ENCODE peak calls at places on chromosome 10, in ten cellular contexts. E is fibroblast of the conjunctiva; I is T-helper 2 cell; H is activated CD4-positive, alpha-beta T cell treated with anti-CD3 and anti-CD28 coated beads, Interleukin-2, amount 10 ng/mL, durations not matched to agents 7 days and 5 days; K is stimulated activated CD4-positive, alpha-beta T cell treated with anti-CD3 and anti-CD28 coated beads, Interleukin-1b, Interleukin-23, amount 100 ng/mL, for 24 hours; D is cardiac fibroblast; J is ACHN; M is ureter; S is WTC11; C is neuronal stem cell. Q is an unnamed sample.

GRCh38 chr10:13803566-13804554 is 217.1 kb downstream of the PRPF18 start:
- DNase-seq in E (no peak), I (no peak), H (no peak), K (no peak), D (peak; percentile 43), J (no peak), M (no peak), S (no peak), C (no peak), Q (no peak)

GRCh38 chr10:1663226-1663625 is 74.1 kb downstream of the ADARB2 start:
- DNase-seq in E (no peak), I (no peak), H (no peak), K (no peak), D (no peak), J (no peak), M (no peak), S (no peak), C (no peak), Q (no peak)

GRCh38 chr10:96017227-96017687 is 26.1 kb upstream of the CCNJ start:
- DNase-seq in E (peak; percentile 37), I (no peak), H (peak; percentile 63), K (peak; percentile 2), D (peak; percentile 72), J (peak; percentile 74), M (no peak), S (peak; percentile 29), C (peak; percentile 38), Q (peak; percentile 80)

GRCh38 chr10:98134117-98134430 is 383 bp upstream of the R3HCC1L start:
- DNase-seq in E (no peak), I (no peak), H (no peak), K (no peak), D (no peak), J (no peak), M (no peak), S (no peak), C (peak; percentile 4), Q (no peak)

GRCh38 chr10:97861351-97861750 is 11.7 kb downstream of the GOLGA7B start:
- DNase-seq in E (peak; percentile 12), I (no peak), H (no peak), K (no peak), D (peak; percentile 41), J (peak; percentile 90), M (no peak), S (no peak), C (no peak), Q (no peak)

GRCh38 chr10:93039721-93040120 is 20.9 kb upstream of the CYP26C1 start:
- DNase-seq in E (peak; percentile 10), I (no peak), H (peak; percentile 11), K (no peak), D (peak; percentile 74), J (peak; percentile 57), M (no peak), S (no peak), C (no peak), Q (peak; percentile 31)

GRCh38 chr10:102775201-102775972 is 31.6 kb downstream of the WBP1L start:
- DNase-seq in E (no peak), I (no peak), H (no peak), K (no peak), D (peak; percentile 67), J (no peak), M (peak; percentile 70), S (no peak), C (no peak), Q (no peak)

GRCh38 chr10:100520811-100521210 is 1.1 kb upstream of the SEC31B start:
- DNase-seq in E (no peak), I (no peak), H (no peak), K (no peak), D (peak; percentile 65), J (no peak), M (no peak), S (no peak), C (no peak), Q (peak; percentile 67)

GRCh38 chr10:59880976-59881510 is 25.3 kb downstream of the CCDC6 start:
- DNase-seq in E (no peak), I (no peak), H (peak; percentile 42), K (peak; percentile 43), D (no peak), J (no peak), M (no peak), S (no peak), C (no peak), Q (no peak)

GRCh38 chr10:119391430-119392313 is 150.8 kb downstream of the RGS10 start:
- DNase-seq in E (no peak), I (no peak), H (no peak), K (no peak), D (peak; percentile 66), J (no peak), M (no peak), S (no peak), C (no peak), Q (no peak)

GRCh38 chr10:77781451-77782327 is 144.1 kb upstream of the KCNMA1 start:
- DNase-seq in E (no peak), I (no peak), H (no peak), K (no peak), D (no peak), J (no peak), M (no peak), S (no peak), C (no peak), Q (no peak)

GRCh38 chr10:35041502-35041879 is 48.6 kb downstream of the CUL2 start:
- DNase-seq in E (no peak), I (no peak), H (no peak), K (no peak), D (peak; percentile 61), J (no peak), M (no peak), S (no peak), C (no peak), Q (no peak)

GRCh38 chr10:71250842-71251241 is 38.5 kb downstream of the UNC5B start:
- DNase-seq in E (no peak), I (no peak), H (no peak), K (no peak), D (no peak), J (no peak), M (no peak), S (no peak), C (no peak), Q (no peak)

GRCh38 chr10:60031664-60032063 is 125.3 kb upstream of the CCDC6 start:
- DNase-seq in E (no peak), I (no peak), H (no peak), K (no peak), D (peak; percentile 40), J (no peak), M (no peak), S (no peak), C (no peak), Q (no peak)

GRCh38 chr10:29725133-29725720 is 90.5 kb upstream of the SVIL start:
- DNase-seq in E (no peak), I (no peak), H (no peak), K (no peak), D (peak; percentile 39), J (no peak), M (no peak), S (no peak), C (no peak), Q (peak; percentile 55)

GRCh38 chr10:5571826-5572225 is 47.1 kb downstream of the CALML3 start:
- DNase-seq in E (no peak), I (no peak), H (no peak), K (no peak), D (no peak), J (no peak), M (no peak), S (no peak), C (no peak), Q (no peak)

GRCh38 chr10:42734537-42734936 is 48.1 kb upstream of the BMS1 start:
- DNase-seq in E (no peak), I (no peak), H (no peak), K (no peak), D (no peak), J (no peak), M (no peak), S (no peak), C (no peak), Q (no peak)

GRCh38 chr10:3740157-3740871 is 44.7 kb downstream of the KLF6 start:
- DNase-seq in E (no peak), I (no peak), H (peak; percentile 4), K (no peak), D (peak; percentile 78), J (peak; percentile 74), M (no peak), S (no peak), C (no peak), Q (peak; percentile 24)

Q was measured in dermis blood vessel endothelial cell.